ENCODE peak calls at places on chromosomes 4 and X, in seven cellular contexts. One of them, this sample, is unnamed.

GRCh38 chrX:150256297-150256650 is 106.8 kb upstream of the MAMLD1 start:
- DNase-seq in sigmoid colon: no peak
- DNase-seq in astrocyte of the spinal cord: no peak
- DNase-seq in endothelial cell: no peak
- DNase-seq in retinal pigment epithelial cell: no peak
- DNase-seq in GM12878: no peak
- DNase-seq in natural killer cell: no peak
- DNase-seq in this sample: no peak

GRCh38 chr4:106062452-106062875 is 167.2 kb downstream of the NPNT start:
- DNase-seq in sigmoid colon: no peak
- DNase-seq in astrocyte of the spinal cord: peak; percentile 86
- DNase-seq in endothelial cell: no peak
- DNase-seq in retinal pigment epithelial cell: peak; percentile 87
- DNase-seq in GM12878: no peak
- DNase-seq in natural killer cell: no peak
- DNase-seq in this sample: no peak

GRCh38 chrX:1165535-1166196 is 46.8 kb downstream of the CRLF2 start:
- DNase-seq in sigmoid colon: peak; percentile 63
- DNase-seq in astrocyte of the spinal cord: peak; percentile 12
- DNase-seq in endothelial cell: no peak
- DNase-seq in retinal pigment epithelial cell: no peak
- DNase-seq in GM12878: no peak
- DNase-seq in natural killer cell: no peak
- DNase-seq in this sample: peak; percentile 78

GRCh38 chrX:10612215-10612614 is 8.2 kb downstream of the MID1 start:
- DNase-seq in sigmoid colon: no peak
- DNase-seq in astrocyte of the spinal cord: peak; percentile 67
- DNase-seq in endothelial cell: no peak
- DNase-seq in retinal pigment epithelial cell: no peak
- DNase-seq in GM12878: no peak
- DNase-seq in natural killer cell: no peak
- DNase-seq in this sample: no peak

GRCh38 chr4:59243038-59243437 is 1957.1 kb upstream of the ADGRL3 start:
- DNase-seq in sigmoid colon: no peak
- DNase-seq in astrocyte of the spinal cord: no peak
- DNase-seq in endothelial cell: no peak
- DNase-seq in retinal pigment epithelial cell: no peak
- DNase-seq in GM12878: no peak
- DNase-seq in natural killer cell: no peak
- DNase-seq in this sample: no peak

GRCh38 chr4:172650758-172651495 is 517.7 kb upstream of the GALNT7 start:
- DNase-seq in sigmoid colon: no peak
- DNase-seq in astrocyte of the spinal cord: no peak
- DNase-seq in endothelial cell: no peak
- DNase-seq in retinal pigment epithelial cell: no peak
- DNase-seq in GM12878: no peak
- DNase-seq in natural killer cell: no peak
- DNase-seq in this sample: no peak

GRCh38 chrX:132388371-132388770 is 100.5 kb downstream of the MBNL3 start:
- DNase-seq in sigmoid colon: no peak
- DNase-seq in astrocyte of the spinal cord: no peak
- DNase-seq in endothelial cell: no peak
- DNase-seq in retinal pigment epithelial cell: no peak
- DNase-seq in GM12878: no peak
- DNase-seq in natural killer cell: no peak
- DNase-seq in this sample: no peak

GRCh38 chr4:42339935-42340406 is 57.3 kb upstream of the SHISA3 start:
- DNase-seq in sigmoid colon: no peak
- DNase-seq in astrocyte of the spinal cord: peak; percentile 57
- DNase-seq in endothelial cell: no peak
- DNase-seq in retinal pigment epithelial cell: no peak
- DNase-seq in GM12878: no peak
- DNase-seq in natural killer cell: no peak
- DNase-seq in this sample: no peak

GRCh38 chr4:163527172-163527571 is 32.7 kb downstream of the TMA16 start:
- DNase-seq in sigmoid colon: no peak
- DNase-seq in astrocyte of the spinal cord: no peak
- DNase-seq in endothelial cell: no peak
- DNase-seq in retinal pigment epithelial cell: no peak
- DNase-seq in GM12878: no peak
- DNase-seq in natural killer cell: no peak
- DNase-seq in this sample: no peak

GRCh38 chrX:153638436-153639176 is 8.4 kb upstream of the DUSP9 start:
- DNase-seq in sigmoid colon: no peak
- DNase-seq in astrocyte of the spinal cord: no peak
- DNase-seq in endothelial cell: no peak
- DNase-seq in retinal pigment epithelial cell: no peak
- DNase-seq in GM12878: no peak
- DNase-seq in natural killer cell: no peak
- DNase-seq in this sample: no peak

GRCh38 chrX:56468441-56468840 is 95.0 kb upstream of the UBQLN2 start:
- DNase-seq in sigmoid colon: no peak
- DNase-seq in astrocyte of the spinal cord: no peak
- DNase-seq in endothelial cell: no peak
- DNase-seq in retinal pigment epithelial cell: no peak
- DNase-seq in GM12878: no peak
- DNase-seq in natural killer cell: no peak
- DNase-seq in this sample: no peak

GRCh38 chr4:144799486-144799885 is 153.5 kb downstream of the HHIP start:
- DNase-seq in sigmoid colon: no peak
- DNase-seq in astrocyte of the spinal cord: no peak
- DNase-seq in endothelial cell: no peak
- DNase-seq in retinal pigment epithelial cell: no peak
- DNase-seq in GM12878: no peak
- DNase-seq in natural killer cell: no peak
- DNase-seq in this sample: no peak

GRCh38 chr4:41998019-41998418 is 7.7 kb downstream of the SLC30A9 start:
- DNase-seq in sigmoid colon: no peak
- DNase-seq in astrocyte of the spinal cord: no peak
- DNase-seq in endothelial cell: no peak
- DNase-seq in retinal pigment epithelial cell: no peak
- DNase-seq in GM12878: no peak
- DNase-seq in natural killer cell: no peak
- DNase-seq in this sample: no peak

GRCh38 chr4:158657291-158657690 is 14.4 kb downstream of the C4orf46 start:
- DNase-seq in sigmoid colon: no peak
- DNase-seq in astrocyte of the spinal cord: no peak
- DNase-seq in endothelial cell: no peak
- DNase-seq in retinal pigment epithelial cell: no peak
- DNase-seq in GM12878: no peak
- DNase-seq in natural killer cell: no peak
- DNase-seq in this sample: no peak

DNA sequence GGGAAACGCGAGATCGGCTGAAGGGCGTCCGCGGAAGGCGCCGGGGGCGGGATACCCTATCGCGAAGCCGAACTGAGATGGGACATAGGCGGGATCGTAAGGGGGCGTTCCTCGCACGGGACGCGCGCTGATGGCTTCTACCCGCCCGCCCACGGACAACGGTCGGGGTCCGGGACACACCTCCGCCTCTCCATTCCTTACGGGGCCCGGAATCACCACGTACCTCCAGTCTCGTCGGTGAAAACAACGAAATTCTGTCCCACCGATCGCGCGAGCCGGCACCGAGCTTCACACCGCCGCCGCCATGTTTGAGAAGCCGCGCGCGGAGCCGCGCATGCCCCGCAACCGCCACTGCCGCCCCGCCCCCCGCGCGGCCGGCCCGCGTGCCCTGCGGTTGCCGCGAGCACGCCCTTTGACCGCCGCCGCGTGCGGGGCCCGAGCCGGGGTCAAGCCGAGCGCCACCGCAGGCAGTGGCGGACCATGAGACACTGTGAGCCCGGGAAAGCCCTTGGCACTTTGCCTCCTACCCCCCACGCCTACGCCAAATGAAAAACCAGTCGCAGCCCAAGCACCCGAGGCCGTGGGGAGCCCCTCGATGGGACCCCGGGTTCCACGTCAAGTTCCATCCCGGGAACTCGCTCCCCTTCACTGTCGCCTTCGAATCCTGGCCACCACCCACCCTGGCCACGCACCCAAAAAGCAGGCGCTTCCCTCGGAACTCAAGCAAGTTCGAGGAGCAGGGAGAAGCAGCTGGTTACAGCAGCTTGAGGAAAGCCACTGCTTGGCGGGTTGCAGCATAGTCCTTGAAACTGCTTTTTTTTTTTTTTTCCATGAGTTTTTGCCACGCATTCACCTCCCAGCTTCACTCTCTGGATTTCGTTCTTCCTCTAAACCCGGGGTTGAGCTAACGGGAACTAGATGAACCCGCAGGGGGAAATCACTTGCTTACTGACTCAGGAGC is at the start of gene SCML2:
- DNase-seq in sigmoid colon: peak; percentile 69
- DNase-seq in astrocyte of the spinal cord: peak; percentile 13
- DNase-seq in endothelial cell: peak; percentile 49
- DNase-seq in retinal pigment epithelial cell: no peak
- DNase-seq in GM12878: no peak
- DNase-seq in natural killer cell: peak; percentile 24
- DNase-seq in this sample: peak; percentile 86
- TF ChIP-seq CTCF in sigmoid colon: no peak
- TF ChIP-seq CTCF in astrocyte of the spinal cord: no peak
- TF ChIP-seq CTCF in endothelial cell: no peak
- TF ChIP-seq CTCF in retinal pigment epithelial cell: no peak
- TF ChIP-seq CTCF in GM12878: no peak
- TF ChIP-seq CTCF in natural killer cell: no peak
- TF ChIP-seq CTCF in this sample: no peak

DNA sequence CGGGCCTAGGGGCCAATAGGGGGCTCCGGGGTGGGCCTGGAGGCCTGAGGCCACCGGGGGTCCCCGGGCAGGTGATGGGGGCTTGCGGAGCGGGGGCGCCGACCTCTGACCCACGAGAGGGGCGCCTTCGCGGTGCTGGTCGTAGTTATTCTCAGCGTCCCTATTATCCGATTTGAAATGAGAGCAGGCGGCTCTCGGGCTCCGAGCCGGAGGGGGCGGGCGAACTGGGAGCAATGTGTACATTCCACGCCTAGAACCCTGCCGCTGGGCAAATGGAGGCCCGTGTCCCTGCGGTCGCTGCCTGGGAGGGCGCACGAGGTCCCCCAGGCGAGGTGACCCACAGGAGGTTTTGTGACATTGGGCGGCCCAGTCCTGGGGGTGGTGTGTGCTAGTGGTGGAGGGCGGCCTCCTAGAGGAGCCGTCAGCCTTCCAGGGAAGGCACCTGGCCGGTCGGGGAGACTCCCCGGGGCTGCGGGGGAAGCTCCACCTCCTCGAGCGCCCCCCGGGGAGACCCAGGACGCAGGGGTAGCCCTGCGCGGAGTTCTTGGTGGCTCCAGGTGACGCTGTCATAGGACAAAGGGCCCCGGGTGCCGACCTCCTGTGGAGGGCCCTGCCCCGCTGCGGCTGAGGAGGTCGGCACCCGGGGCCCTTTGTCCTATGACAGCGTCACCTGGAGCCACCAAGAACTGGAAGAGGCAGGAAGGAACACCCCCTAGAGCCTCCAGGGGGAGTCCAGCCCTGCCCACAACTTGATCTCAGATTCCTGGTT is 102.6 kb upstream of the PRKX start:
- DNase-seq in sigmoid colon: peak; percentile 84
- DNase-seq in astrocyte of the spinal cord: peak; percentile 42
- DNase-seq in endothelial cell: peak; percentile 15
- DNase-seq in retinal pigment epithelial cell: no peak
- DNase-seq in GM12878: peak; percentile 13
- DNase-seq in natural killer cell: peak; percentile 23
- DNase-seq in this sample: peak; percentile 87
- TF ChIP-seq CTCF in sigmoid colon: no peak
- TF ChIP-seq CTCF in astrocyte of the spinal cord: peak; percentile 23
- TF ChIP-seq CTCF in endothelial cell: no peak
- TF ChIP-seq CTCF in retinal pigment epithelial cell: peak; percentile 37
- TF ChIP-seq CTCF in GM12878: peak; percentile 15
- TF ChIP-seq CTCF in natural killer cell: no peak
- TF ChIP-seq CTCF in this sample: no peak

GRCh38 chr4:169270156-169270809 is 473 bp downstream of the SH3RF1 start:
- DNase-seq in sigmoid colon: peak; percentile 70
- DNase-seq in astrocyte of the spinal cord: peak; percentile 55
- DNase-seq in endothelial cell: peak; percentile 58
- DNase-seq in retinal pigment epithelial cell: no peak
- DNase-seq in GM12878: no peak
- DNase-seq in natural killer cell: no peak
- DNase-seq in this sample: peak; percentile 86

GRCh38 chr4:169267070-169267469 is 3.7 kb downstream of the SH3RF1 start:
- DNase-seq in sigmoid colon: no peak
- DNase-seq in astrocyte of the spinal cord: no peak
- DNase-seq in endothelial cell: no peak
- DNase-seq in retinal pigment epithelial cell: no peak
- DNase-seq in GM12878: no peak
- DNase-seq in natural killer cell: no peak
- DNase-seq in this sample: no peak

GRCh38 chr4:169271692-169272007 is 894 bp upstream of the SH3RF1 start:
- DNase-seq in sigmoid colon: no peak
- DNase-seq in astrocyte of the spinal cord: no peak
- DNase-seq in endothelial cell: no peak
- DNase-seq in retinal pigment epithelial cell: no peak
- DNase-seq in GM12878: no peak
- DNase-seq in natural killer cell: no peak
- DNase-seq in this sample: no peak

GRCh38 chr4:169270810-169271691 is at the start of gene SH3RF1:
- DNase-seq in sigmoid colon: peak; percentile 95
- DNase-seq in astrocyte of the spinal cord: peak; percentile 90
- DNase-seq in endothelial cell: peak; percentile 79
- DNase-seq in retinal pigment epithelial cell: no peak
- DNase-seq in GM12878: no peak
- DNase-seq in natural killer cell: peak; percentile 26
- DNase-seq in this sample: peak; percentile 95

DNA sequence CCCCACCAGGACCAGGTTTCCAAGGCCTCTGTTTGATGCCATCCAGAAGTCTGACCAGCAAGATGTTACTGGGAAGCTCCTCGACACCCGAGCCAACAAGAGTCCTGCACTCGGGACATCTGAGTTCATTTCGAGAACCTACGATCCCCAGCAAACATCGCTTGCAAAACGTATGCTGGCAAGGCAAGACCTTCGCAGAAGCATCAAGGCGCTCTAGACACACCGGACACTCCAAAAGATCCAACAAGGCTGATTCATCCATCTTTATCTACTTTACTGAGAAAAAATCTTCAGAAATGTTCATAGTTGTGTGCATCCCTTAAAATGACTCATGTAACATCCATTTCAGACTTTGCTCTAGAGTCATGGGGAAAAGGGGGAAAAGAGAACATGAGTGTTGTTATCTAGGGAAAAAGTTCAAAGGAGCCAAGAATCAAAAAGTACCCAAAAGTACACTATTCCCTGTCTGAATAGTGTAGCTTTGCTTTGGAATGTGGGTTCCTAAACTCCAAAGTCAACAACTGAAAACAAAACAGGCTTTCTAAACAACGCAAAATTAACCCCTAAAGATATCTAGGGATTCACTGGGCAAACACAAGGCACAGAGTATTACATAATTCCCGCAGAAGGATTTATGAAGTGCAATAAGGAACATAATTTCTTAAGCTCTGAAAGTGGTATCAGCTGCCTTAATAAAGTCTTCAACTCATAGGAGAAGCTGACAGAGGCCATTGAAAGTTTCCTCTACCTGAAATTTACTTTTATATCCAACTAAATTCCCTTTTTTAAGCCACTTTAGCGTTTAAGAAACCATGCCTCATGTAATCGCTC is 1.6 kb downstream of the SH3RF1 start:
- DNase-seq in sigmoid colon: no peak
- DNase-seq in astrocyte of the spinal cord: peak; percentile 79
- DNase-seq in endothelial cell: no peak
- DNase-seq in retinal pigment epithelial cell: no peak
- DNase-seq in GM12878: no peak
- DNase-seq in natural killer cell: no peak
- DNase-seq in this sample: no peak
- TF ChIP-seq CTCF in sigmoid colon: no peak
- TF ChIP-seq CTCF in astrocyte of the spinal cord: no peak
- TF ChIP-seq CTCF in endothelial cell: no peak
- TF ChIP-seq CTCF in retinal pigment epithelial cell: no peak
- TF ChIP-seq CTCF in GM12878: no peak
- TF ChIP-seq CTCF in natural killer cell: no peak
- TF ChIP-seq CTCF in this sample: no peak

GRCh38 chr4:90419124-90419711 is 292.0 kb downstream of the CCSER1 start:
- DNase-seq in sigmoid colon: no peak
- DNase-seq in astrocyte of the spinal cord: peak; percentile 59
- DNase-seq in endothelial cell: no peak
- DNase-seq in retinal pigment epithelial cell: peak; percentile 48
- DNase-seq in GM12878: no peak
- DNase-seq in natural killer cell: no peak
- DNase-seq in this sample: no peak
- TF ChIP-seq CTCF in sigmoid colon: no peak
- TF ChIP-seq CTCF in astrocyte of the spinal cord: peak; percentile 61
- TF ChIP-seq CTCF in endothelial cell: no peak
- TF ChIP-seq CTCF in retinal pigment epithelial cell: peak; percentile 59
- TF ChIP-seq CTCF in GM12878: peak; percentile 55
- TF ChIP-seq CTCF in natural killer cell: no peak
- TF ChIP-seq CTCF in this sample: peak; percentile 76

This sample was measured in osteocyte.